ENCODE peak calls at places on chromosomes 6 and 20, in six cellular contexts. One of them, this sample, is unnamed.

GRCh38 chr20:63425846-63426485 is 46.5 kb downstream of the KCNQ2 start:
- DNase-seq in DND-41: no peak
- DNase-seq in fibroblast of mammary gland: no peak
- DNase-seq in breast epithelium: no peak
- DNase-seq in cardiac fibroblast: no peak
- DNase-seq in brain microvascular endothelial cell: no peak
- DNase-seq in this sample: no peak

GRCh38 chr6:42429042-42429574 is 22.6 kb downstream of the TRERF1 start:
- DNase-seq in breast epithelium: no peak
- DNase-seq in cardiac fibroblast: no peak
- DNase-seq in fibroblast of mammary gland: no peak
- DNase-seq in brain microvascular endothelial cell: no peak
- DNase-seq in DND-41: no peak
- DNase-seq in this sample: no peak

GRCh38 chr20:46276531-46276930 is 31.8 kb downstream of the CDH22 start:
- DNase-seq in DND-41: no peak
- DNase-seq in brain microvascular endothelial cell: no peak
- DNase-seq in cardiac fibroblast: no peak
- DNase-seq in fibroblast of mammary gland: no peak
- DNase-seq in breast epithelium: no peak
- DNase-seq in this sample: no peak

GRCh38 chr20:50190251-50191064 is at the start of gene CEBPB:
- DNase-seq in DND-41: peak; percentile 91
- DNase-seq in breast epithelium: peak; percentile 90
- DNase-seq in fibroblast of mammary gland: peak; percentile 84
- DNase-seq in brain microvascular endothelial cell: peak; percentile 75
- DNase-seq in cardiac fibroblast: peak; percentile 89
- DNase-seq in this sample: peak; percentile 90

GRCh38 chr6:113433506-113433991 is 423.6 kb upstream of the MARCKS start:
- DNase-seq in brain microvascular endothelial cell: no peak
- DNase-seq in DND-41: no peak
- DNase-seq in cardiac fibroblast: peak; percentile 87
- DNase-seq in fibroblast of mammary gland: peak; percentile 87
- DNase-seq in breast epithelium: peak; percentile 54
- DNase-seq in this sample: peak; percentile 72

GRCh38 chr6:147507162-147508072 is 1.1 kb upstream of the SAMD5 start:
- DNase-seq in cardiac fibroblast: peak; percentile 7
- DNase-seq in DND-41: no peak
- DNase-seq in brain microvascular endothelial cell: peak; percentile 16
- DNase-seq in breast epithelium: no peak
- DNase-seq in fibroblast of mammary gland: no peak
- DNase-seq in this sample: no peak

GRCh38 chr6:52610745-52611355 is 34.0 kb upstream of the TRAM2 start:
- DNase-seq in cardiac fibroblast: peak; percentile 69
- DNase-seq in DND-41: no peak
- DNase-seq in breast epithelium: no peak
- DNase-seq in brain microvascular endothelial cell: no peak
- DNase-seq in fibroblast of mammary gland: peak; percentile 72
- DNase-seq in this sample: no peak

GRCh38 chr6:168440520-168441433 is at the start of gene SMOC2:
- DNase-seq in fibroblast of mammary gland: no peak
- DNase-seq in DND-41: no peak
- DNase-seq in brain microvascular endothelial cell: no peak
- DNase-seq in breast epithelium: no peak
- DNase-seq in cardiac fibroblast: no peak
- DNase-seq in this sample: no peak

GRCh38 chr6:134535831-134536230 is 217.9 kb upstream of the SGK1 start:
- DNase-seq in cardiac fibroblast: no peak
- DNase-seq in breast epithelium: no peak
- DNase-seq in brain microvascular endothelial cell: no peak
- DNase-seq in fibroblast of mammary gland: no peak
- DNase-seq in DND-41: no peak
- DNase-seq in this sample: no peak

GRCh38 chr6:52020961-52021570 is 66.3 kb downstream of the PKHD1 start:
- DNase-seq in brain microvascular endothelial cell: no peak
- DNase-seq in cardiac fibroblast: peak; percentile 55
- DNase-seq in fibroblast of mammary gland: peak; percentile 33
- DNase-seq in DND-41: no peak
- DNase-seq in breast epithelium: no peak
- DNase-seq in this sample: no peak

GRCh38 chr20:59151820-59152219 is 11.8 kb upstream of the ZNF831 start:
- DNase-seq in DND-41: no peak
- DNase-seq in fibroblast of mammary gland: no peak
- DNase-seq in brain microvascular endothelial cell: no peak
- DNase-seq in cardiac fibroblast: no peak
- DNase-seq in breast epithelium: no peak
- DNase-seq in this sample: no peak

GRCh38 chr20:36144336-36144735 is 10.2 kb upstream of the EPB41L1 start:
- DNase-seq in breast epithelium: no peak
- DNase-seq in fibroblast of mammary gland: no peak
- DNase-seq in cardiac fibroblast: no peak
- DNase-seq in DND-41: no peak
- DNase-seq in brain microvascular endothelial cell: no peak
- DNase-seq in this sample: no peak

GRCh38 chr6:168368971-168369370 is 49.4 kb upstream of the DACT2 start:
- DNase-seq in fibroblast of mammary gland: no peak
- DNase-seq in DND-41: no peak
- DNase-seq in brain microvascular endothelial cell: no peak
- DNase-seq in cardiac fibroblast: no peak
- DNase-seq in breast epithelium: no peak
- DNase-seq in this sample: no peak

GRCh38 chr20:43749734-43750294 is 23.0 kb upstream of the GTSF1L start:
- DNase-seq in brain microvascular endothelial cell: peak; percentile 45
- DNase-seq in breast epithelium: peak; percentile 70
- DNase-seq in DND-41: peak; percentile 77
- DNase-seq in fibroblast of mammary gland: peak; percentile 49
- DNase-seq in cardiac fibroblast: peak; percentile 66
- DNase-seq in this sample: peak; percentile 79

GRCh38 chr20:43752051-43752360 is 25.2 kb upstream of the GTSF1L start:
- DNase-seq in DND-41: no peak
- DNase-seq in brain microvascular endothelial cell: no peak
- DNase-seq in fibroblast of mammary gland: no peak
- DNase-seq in cardiac fibroblast: no peak
- DNase-seq in breast epithelium: no peak
- DNase-seq in this sample: no peak

GRCh38 chr20:43750774-43751166 is 24.0 kb upstream of the GTSF1L start:
- DNase-seq in brain microvascular endothelial cell: no peak
- DNase-seq in fibroblast of mammary gland: no peak
- DNase-seq in DND-41: no peak
- DNase-seq in cardiac fibroblast: no peak
- DNase-seq in breast epithelium: no peak
- DNase-seq in this sample: no peak

GRCh38 chr20:43752561-43753301 is 25.9 kb upstream of the GTSF1L start:
- DNase-seq in cardiac fibroblast: peak; percentile 94
- DNase-seq in DND-41: no peak
- DNase-seq in fibroblast of mammary gland: peak; percentile 90
- DNase-seq in breast epithelium: no peak
- DNase-seq in brain microvascular endothelial cell: peak; percentile 89
- DNase-seq in this sample: peak; percentile 51

GRCh38 chr20:43751167-43752050 is 24.6 kb upstream of the GTSF1L start:
- DNase-seq in DND-41: peak; percentile 78
- DNase-seq in cardiac fibroblast: peak; percentile 94
- DNase-seq in brain microvascular endothelial cell: peak; percentile 64
- DNase-seq in fibroblast of mammary gland: peak; percentile 94
- DNase-seq in breast epithelium: no peak
- DNase-seq in this sample: no peak
- TF ChIP-seq CTCF in DND-41: no peak
- TF ChIP-seq CTCF in cardiac fibroblast: no peak
- TF ChIP-seq CTCF in brain microvascular endothelial cell: peak; percentile 20
- TF ChIP-seq CTCF in fibroblast of mammary gland: no peak
- TF ChIP-seq CTCF in breast epithelium: no peak
- TF ChIP-seq CTCF in this sample: no peak

GRCh38 chr20:19826179-19826914 is 68.3 kb downstream of the RIN2 start:
- DNase-seq in DND-41: no peak
- DNase-seq in fibroblast of mammary gland: no peak
- DNase-seq in brain microvascular endothelial cell: peak; percentile 35
- DNase-seq in breast epithelium: no peak
- DNase-seq in cardiac fibroblast: no peak
- DNase-seq in this sample: no peak

GRCh38 chr20:19824861-19825260 is 66.8 kb downstream of the RIN2 start:
- DNase-seq in breast epithelium: no peak
- DNase-seq in cardiac fibroblast: peak; percentile 59
- DNase-seq in fibroblast of mammary gland: peak; percentile 44
- DNase-seq in DND-41: no peak
- DNase-seq in brain microvascular endothelial cell: peak; percentile 44
- DNase-seq in this sample: no peak

GRCh38 chr20:19830351-19830750 is 72.3 kb downstream of the RIN2 start:
- DNase-seq in fibroblast of mammary gland: no peak
- DNase-seq in cardiac fibroblast: no peak
- DNase-seq in DND-41: no peak
- DNase-seq in breast epithelium: no peak
- DNase-seq in brain microvascular endothelial cell: peak; percentile 35
- DNase-seq in this sample: no peak

GRCh38 chr20:19827818-19828217 is 69.8 kb downstream of the RIN2 start:
- DNase-seq in breast epithelium: no peak
- DNase-seq in cardiac fibroblast: no peak
- DNase-seq in fibroblast of mammary gland: no peak
- DNase-seq in DND-41: no peak
- DNase-seq in brain microvascular endothelial cell: no peak
- DNase-seq in this sample: no peak

DNA sequence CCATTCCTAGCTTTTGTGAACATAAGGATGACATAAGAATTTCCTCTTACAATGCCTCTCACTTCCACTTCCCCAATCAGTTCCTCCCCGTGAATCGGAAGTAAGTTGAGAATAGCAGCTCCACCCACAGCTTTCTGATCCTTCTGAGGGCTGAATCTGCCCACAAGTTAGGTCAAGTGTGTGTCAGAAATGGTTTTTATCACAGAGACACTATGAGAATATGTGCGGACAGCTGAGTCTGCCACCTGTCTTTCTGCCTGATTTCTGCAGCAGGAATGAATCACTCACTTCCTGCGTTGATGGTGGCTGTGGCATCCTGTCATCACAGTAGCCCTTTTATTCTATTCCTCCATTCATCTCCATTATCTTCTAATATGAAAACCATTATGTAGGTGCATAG is 70.2 kb downstream of the RIN2 start:
- DNase-seq in DND-41: peak; percentile 45
- DNase-seq in cardiac fibroblast: peak; percentile 67
- DNase-seq in fibroblast of mammary gland: peak; percentile 35
- DNase-seq in breast epithelium: no peak
- DNase-seq in brain microvascular endothelial cell: peak; percentile 76
- DNase-seq in this sample: no peak
- TF ChIP-seq CTCF in DND-41: peak; percentile 42
- TF ChIP-seq CTCF in cardiac fibroblast: peak; percentile 55
- TF ChIP-seq CTCF in fibroblast of mammary gland: peak; percentile 25
- TF ChIP-seq CTCF in breast epithelium: no peak
- TF ChIP-seq CTCF in brain microvascular endothelial cell: peak; percentile 76
- TF ChIP-seq CTCF in this sample: no peak

DNA sequence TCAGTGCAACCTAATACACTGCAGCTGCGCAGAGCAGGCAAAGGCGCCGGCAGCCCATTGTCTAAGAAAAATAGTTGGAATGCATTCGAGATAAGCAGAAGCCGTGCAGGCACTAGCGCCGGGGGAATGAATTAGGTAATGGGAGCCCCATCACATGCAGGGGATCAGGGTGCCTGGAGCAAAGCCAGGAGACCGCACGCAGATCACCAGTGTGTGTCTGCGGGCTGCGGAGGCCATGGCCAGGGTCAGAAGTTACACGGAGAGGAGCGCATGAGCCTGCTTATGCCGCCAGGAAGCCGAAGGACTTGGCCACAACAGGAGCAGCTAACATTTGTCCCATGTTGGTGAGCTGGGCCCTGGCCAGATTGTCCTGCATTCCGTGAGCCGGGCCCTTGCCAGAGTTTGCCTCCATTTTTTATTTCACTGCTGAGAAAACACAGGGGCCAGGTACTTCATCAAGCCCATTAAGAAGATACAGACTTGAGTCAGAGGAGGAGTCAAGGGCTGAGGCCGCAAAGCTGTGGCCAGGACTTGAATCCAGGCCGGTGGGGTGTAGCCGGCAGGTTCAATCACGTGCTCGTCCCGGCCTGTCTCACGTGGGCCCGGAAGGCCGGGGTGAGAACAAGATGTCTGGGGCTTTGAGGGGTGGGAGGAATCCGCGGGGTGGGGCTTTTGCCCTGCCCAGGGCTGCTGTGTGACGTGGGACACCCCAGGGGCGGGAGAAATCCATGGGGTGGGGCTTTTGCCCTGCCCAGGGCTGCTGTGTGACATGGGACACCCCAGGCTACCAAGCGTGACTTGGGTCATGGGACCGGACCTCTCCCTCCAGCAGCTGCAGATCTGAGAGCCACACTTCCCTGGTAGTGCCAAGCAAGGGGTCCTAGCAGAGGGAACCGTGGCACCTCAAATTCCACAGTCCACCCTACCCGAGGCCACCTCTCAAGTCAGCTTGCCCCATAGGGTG is 156.5 kb downstream of the DLL1 start:
- DNase-seq in fibroblast of mammary gland: no peak
- DNase-seq in DND-41: no peak
- DNase-seq in cardiac fibroblast: no peak
- DNase-seq in breast epithelium: peak; percentile 43
- DNase-seq in brain microvascular endothelial cell: no peak
- DNase-seq in this sample: no peak
- TF ChIP-seq CTCF in fibroblast of mammary gland: no peak
- TF ChIP-seq CTCF in DND-41: no peak
- TF ChIP-seq CTCF in cardiac fibroblast: no peak
- TF ChIP-seq CTCF in breast epithelium: no peak
- TF ChIP-seq CTCF in brain microvascular endothelial cell: no peak
- TF ChIP-seq CTCF in this sample: no peak

GRCh38 chr6:141641406-141641805 is 491.3 kb upstream of the GJE1 start:
- DNase-seq in brain microvascular endothelial cell: no peak
- DNase-seq in fibroblast of mammary gland: no peak
- DNase-seq in cardiac fibroblast: no peak
- DNase-seq in breast epithelium: no peak
- DNase-seq in DND-41: no peak
- DNase-seq in this sample: no peak
- TF ChIP-seq CTCF in brain microvascular endothelial cell: no peak
- TF ChIP-seq CTCF in fibroblast of mammary gland: no peak
- TF ChIP-seq CTCF in cardiac fibroblast: no peak
- TF ChIP-seq CTCF in breast epithelium: no peak
- TF ChIP-seq CTCF in DND-41: no peak
- TF ChIP-seq CTCF in this sample: no peak

DNA sequence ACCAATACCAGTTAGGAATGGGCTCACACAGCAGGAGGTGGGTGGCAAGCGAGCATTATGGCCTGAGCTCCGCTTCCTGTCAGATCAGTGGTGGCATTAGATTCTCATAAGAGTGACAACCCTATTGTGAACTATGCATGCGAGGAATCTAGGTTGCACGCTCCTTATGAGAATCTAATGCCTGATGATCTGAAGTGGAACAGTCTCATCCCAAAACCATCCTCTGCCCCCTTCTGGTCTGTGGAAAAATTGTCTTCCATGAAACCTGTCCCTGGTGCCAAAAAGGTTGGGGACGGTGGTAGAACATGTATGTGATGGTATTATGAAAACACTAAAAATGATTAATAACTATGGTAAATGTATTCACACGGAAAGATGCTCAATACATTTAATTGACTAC is 99.7 kb upstream of the HIVEP1 start:
- DNase-seq in DND-41: no peak
- DNase-seq in fibroblast of mammary gland: peak; percentile 32
- DNase-seq in breast epithelium: no peak
- DNase-seq in cardiac fibroblast: peak; percentile 29
- DNase-seq in brain microvascular endothelial cell: no peak
- DNase-seq in this sample: no peak
- TF ChIP-seq CTCF in DND-41: peak; percentile 24
- TF ChIP-seq CTCF in fibroblast of mammary gland: peak; percentile 22
- TF ChIP-seq CTCF in breast epithelium: no peak
- TF ChIP-seq CTCF in cardiac fibroblast: peak; percentile 8
- TF ChIP-seq CTCF in brain microvascular endothelial cell: peak; percentile 29
- TF ChIP-seq CTCF in this sample: no peak

GRCh38 chr6:152232494-152233151 is 404.5 kb downstream of the SYNE1 start:
- DNase-seq in DND-41: no peak
- DNase-seq in cardiac fibroblast: peak; percentile 49
- DNase-seq in breast epithelium: no peak
- DNase-seq in fibroblast of mammary gland: peak; percentile 38
- DNase-seq in brain microvascular endothelial cell: peak; percentile 91
- DNase-seq in this sample: no peak
- TF ChIP-seq CTCF in DND-41: no peak
- TF ChIP-seq CTCF in cardiac fibroblast: peak; percentile 25
- TF ChIP-seq CTCF in breast epithelium: no peak
- TF ChIP-seq CTCF in fibroblast of mammary gland: peak; percentile 29
- TF ChIP-seq CTCF in brain microvascular endothelial cell: peak; percentile 56
- TF ChIP-seq CTCF in this sample: no peak

GRCh38 chr6:121726596-121726995 is 291.1 kb downstream of the GJA1 start:
- DNase-seq in brain microvascular endothelial cell: no peak
- DNase-seq in fibroblast of mammary gland: peak; percentile 19
- DNase-seq in breast epithelium: no peak
- DNase-seq in DND-41: no peak
- DNase-seq in cardiac fibroblast: peak; percentile 36
- DNase-seq in this sample: no peak
- TF ChIP-seq CTCF in brain microvascular endothelial cell: no peak
- TF ChIP-seq CTCF in fibroblast of mammary gland: no peak
- TF ChIP-seq CTCF in breast epithelium: no peak
- TF ChIP-seq CTCF in DND-41: no peak
- TF ChIP-seq CTCF in cardiac fibroblast: no peak
- TF ChIP-seq CTCF in this sample: no peak